ENCODE peak calls at places on chromosomes 12 and 14, in six cellular contexts. O, N, D, K, V and W are unnamed samples.

GRCh38 chr12:111838353-111838752 is 3.7 kb upstream of the MAPKAPK5 start:
- DNase-seq in V (peak), D (no peak), O (peak), K (no peak), N (no peak), W (no peak)

GRCh38 chr14:96586921-96587822 is 85.0 kb downstream of the PAPOLA start:
- DNase-seq in D (no peak), V (no peak), O (no peak), N (no peak), K (no peak), W (peak)

GRCh38 chr14:50471838-50472465 is 60.4 kb downstream of the MAP4K5 start:
- DNase-seq in O (no peak), V (no peak), D (no peak), N (no peak), K (no peak), W (no peak)

GRCh38 chr12:109679716-109680520 is 33.7 kb upstream of the FAM222A start:
- DNase-seq in O (peak), V (no peak), N (no peak), K (no peak), D (no peak), W (peak)

GRCh38 chr12:67773896-67774295 is 125.4 kb downstream of the DYRK2 start:
- DNase-seq in O (peak), K (no peak), D (no peak), V (peak), N (no peak), W (no peak)

GRCh38 chr14:69716483-69717187 is 50.3 kb upstream of the SRSF5 start:
- DNase-seq in O (peak), N (no peak), D (no peak), K (no peak), V (peak), W (no peak)

GRCh38 chr12:118537481-118537917 is 161.1 kb downstream of the SUDS3 start:
- DNase-seq in K (no peak), N (no peak), D (peak), O (no peak), V (no peak), W (no peak)

GRCh38 chr14:21057803-21058675 is at the start of gene RNASE8:
- DNase-seq in D (no peak), K (no peak), V (peak), N (no peak), O (no peak), W (no peak)

GRCh38 chr14:81200041-81200440 is 20.7 kb downstream of the GTF2A1 start:
- DNase-seq in N (no peak), O (no peak), V (no peak), D (no peak), K (no peak), W (no peak)

GRCh38 chr12:72723732-72724131 is 451.6 kb downstream of the TRHDE start:
- DNase-seq in K (no peak), O (peak), D (no peak), V (no peak), N (no peak), W (no peak)

GRCh38 chr12:95633049-95633545 is 81.8 kb upstream of the USP44 start:
- DNase-seq in O (peak), K (peak), D (peak), N (no peak), V (peak), W (no peak)

GRCh38 chr12:124490584-124491305 is 76.7 kb downstream of the NCOR2 start:
- DNase-seq in K (peak), N (no peak), O (peak), D (peak), V (no peak), W (no peak)

GRCh38 chr14:68794856-68795601 is 2.2 kb upstream of the ZFP36L1 start:
- DNase-seq in V (peak), N (no peak), O (peak), D (peak), K (no peak), W (peak)

GRCh38 chr14:100049220-100049619 is 16.0 kb upstream of the EVL start:
- DNase-seq in K (no peak), D (no peak), O (no peak), N (no peak), V (peak), W (no peak)

GRCh38 chr12:106147956-106148355 is 9.2 kb upstream of the NUAK1 start:
- DNase-seq in N (no peak), K (no peak), O (no peak), V (no peak), D (peak), W (peak)

GRCh38 chr14:86790408-86791364 is 1202.3 kb downstream of the GALC start:
- DNase-seq in N (no peak), O (peak), V (no peak), K (no peak), D (no peak), W (peak)

GRCh38 chr14:80850197-80850814 is 91.2 kb downstream of the CEP128 start:
- DNase-seq in V (peak), K (no peak), O (peak), D (no peak), N (no peak), W (no peak)

GRCh38 chr12:105935106-105935505 is 203.6 kb downstream of the NUAK1 start:
- DNase-seq in O (no peak), K (no peak), N (no peak), D (no peak), V (peak), W (no peak)

GRCh38 chr12:122870867-122871664 is 24.9 kb downstream of the VPS37B start:
- DNase-seq in O (no peak), N (no peak), V (peak), D (peak), K (peak), W (peak)

GRCh38 chr12:44076892-44077291 is 241.0 kb downstream of the TMEM117 start:
- DNase-seq in V (no peak), O (no peak), N (no peak), D (no peak), K (no peak), W (no peak)

GRCh38 chr12:24198070-24198469 is 248.6 kb upstream of the SOX5 start:
- DNase-seq in K (no peak), O (no peak), N (no peak), D (no peak), V (peak), W (no peak)

GRCh38 chr12:52692253-52692652 is 11.1 kb downstream of the KRT77 start:
- DNase-seq in K (no peak), N (no peak), V (no peak), D (no peak), O (peak), W (peak)

GRCh38 chr12:94263011-94263786 is 114.8 kb downstream of the PLXNC1 start:
- DNase-seq in K (peak), D (no peak), O (no peak), V (no peak), N (peak), W (peak)

GRCh38 chr12:64737539-64737938 is 21.7 kb downstream of the GNS start:
- DNase-seq in K (no peak), N (no peak), V (no peak), D (no peak), O (peak), W (no peak)

GRCh38 chr14:94769413-94770250 is at the start of gene GSC:
- DNase-seq in N (no peak), V (no peak), D (peak), O (peak), K (peak), W (no peak)

GRCh38 chr12:2615665-2616387 is 178.9 kb upstream of the FKBP4 start:
- DNase-seq in K (peak), N (no peak), D (no peak), V (peak), O (peak), W (peak)

GRCh38 chr12:53207042-53207441 is at the start of gene ITGB7:
- DNase-seq in D (peak), V (no peak), O (no peak), K (no peak), N (peak), W (peak)

GRCh38 chr14:77601846-77602609 is 14.4 kb downstream of the SPTLC2 start:
- DNase-seq in O (no peak), V (no peak), N (no peak), K (no peak), D (no peak), W (no peak)

GRCh38 chr12:91555981-91556380 is 373.4 kb upstream of the DCN start:
- DNase-seq in D (no peak), O (no peak), K (no peak), N (no peak), V (no peak), W (no peak)

GRCh38 chr12:77591959-77592358 is 238.7 kb upstream of the NAV3 start:
- DNase-seq in N (no peak), K (no peak), O (peak), D (no peak), V (no peak), W (peak)

GRCh38 chr12:2563709-2564108 is 231.1 kb upstream of the FKBP4 start:
- DNase-seq in D (no peak), N (no peak), V (no peak), O (no peak), K (no peak), W (no peak)

GRCh38 chr12:50102648-50103309 is 1.0 kb upstream of the GPD1 start:
- DNase-seq in K (no peak), D (no peak), N (no peak), V (no peak), O (no peak), W (no peak)

GRCh38 chr12:27865421-27865820 is 85.4 kb upstream of the MANSC4 start:
- DNase-seq in O (no peak), V (peak), D (no peak), N (no peak), K (no peak), W (no peak)

GRCh38 chr12:124369055-124369900 is 74.4 kb downstream of the RFLNA start:
- DNase-seq in D (peak), V (peak), N (no peak), K (peak), O (no peak), W (no peak)